ENCODE peak calls at places on chromosomes 12 and 14, in four cellular contexts. C is stimulated activated CD4-positive, alpha-beta T cell treated with anti-CD3 and anti-CD28 coated beads, Interleukin-1b, Interleukin-23, amount 100 ng/mL, for 4 hours; V is NCI-H1417 treated with DMSO at 0.1 percent for 48 hours; R is aorta. B is an unnamed sample.

GRCh38 chr14:21023817-21024667 is 819 bp downstream of the NDRG2 start:
- DNase-seq in C (no peak), V (no peak), R (no peak), B (no peak)

GRCh38 chr12:111298583-111299436 is 70.1 kb downstream of the PHETA1 start:
- DNase-seq in C (peak), V (no peak), R (no peak), B (peak)

GRCh38 chr14:89504602-89505320 is 87.7 kb upstream of the FOXN3 start:
- DNase-seq in C (no peak), V (no peak), R (peak), B (peak)

GRCh38 chr12:51200806-51201205 is 17.1 kb downstream of the POU6F1 start:
- DNase-seq in C (no peak), V (no peak), R (no peak), B (no peak)

GRCh38 chr12:131922772-131923171 is 6.3 kb upstream of the PUS1 start:
- DNase-seq in C (no peak), V (no peak), R (no peak), B (no peak)

GRCh38 chr12:67842124-67842523 is 147.1 kb upstream of the IFNG-AS1 start:
- DNase-seq in C (no peak), V (no peak), R (no peak), B (no peak)

GRCh38 chr12:29082522-29082921 is 66.6 kb upstream of the FAR2 start:
- DNase-seq in C (no peak), V (no peak), R (no peak), B (no peak)

GRCh38 chr14:76133103-76133502 is 18.6 kb upstream of the GPATCH2L start:
- DNase-seq in C (no peak), V (no peak), R (no peak), B (no peak)

GRCh38 chr12:132614861-132615578 is 3.6 kb upstream of the P2RX2 start:
- DNase-seq in C (peak), V (peak), R (peak), B (peak)

GRCh38 chr14:70811065-70811464 is 1.8 kb upstream of the MAP3K9 start:
- DNase-seq in C (no peak), V (no peak), R (no peak), B (no peak)

GRCh38 chr12:6167327-6168280 is 32.6 kb upstream of the CD9 start:
- DNase-seq in C (peak), V (no peak), R (peak), B (peak)

GRCh38 chr12:55885113-55885512 is 42.4 kb upstream of the MMP19 start:
- DNase-seq in C (no peak), V (no peak), R (no peak), B (no peak)

GRCh38 chr14:100376751-100377171 is 53.6 kb downstream of the SLC25A47 start:
- DNase-seq in C (no peak), V (no peak), R (no peak), B (no peak)

GRCh38 chr12:915090-915489 is 34.4 kb downstream of the RAD52 start:
- DNase-seq in C (no peak), V (no peak), R (no peak), B (no peak)

GRCh38 chr14:72104011-72104613 is 171.9 kb downstream of the RGS6 start:
- DNase-seq in C (peak), V (no peak), R (no peak), B (peak)

GRCh38 chr12:27186240-27186839 is 57.7 kb upstream of the STK38L start:
- DNase-seq in C (no peak), V (no peak), R (no peak), B (no peak)

GRCh38 chr12:24404086-24404815 is 454.8 kb upstream of the SOX5 start:
- DNase-seq in C (no peak), V (no peak), R (no peak), B (no peak)

GRCh38 chr14:71714225-71714624 is 218.0 kb upstream of the RGS6 start:
- DNase-seq in C (no peak), V (no peak), R (no peak), B (no peak)

GRCh38 chr12:14410177-14410576 is 44.7 kb downstream of the ATF7IP start:
- DNase-seq in C (no peak), V (no peak), R (no peak), B (no peak)

GRCh38 chr14:46405095-46405494 is 246.5 kb downstream of the RPL10L start:
- DNase-seq in C (no peak), V (no peak), R (no peak), B (no peak)

GRCh38 chr14:95477411-95478089 is 38.9 kb downstream of the SYNE3 start:
- DNase-seq in C (no peak), V (no peak), R (no peak), B (no peak)

B was measured in stimulated activated CD8-positive, alpha-beta memory T cell treated with anti-CD3 and anti-CD28 coated beads, Interleukin-2, amount 100 ng/mL, for 48 hours.